ENCODE peak calls at places on chromosomes 3 and 15, in six cellular contexts. W, U, G, F, H and D are unnamed samples.

GRCh38 chr3:10344147-10344943 is 23.4 kb upstream of the SEC13 start:
- DNase-seq in W (peak), U (peak), G (no peak), F (no peak), H (peak), D (peak)

GRCh38 chr3:195259146-195259563 is 11.8 kb downstream of the XXYLT1 start:
- DNase-seq in W (no peak), U (no peak), G (no peak), F (no peak), H (peak), D (no peak)

GRCh38 chr3:172087827-172088580 is 48.6 kb downstream of the FNDC3B start:
- DNase-seq in W (no peak), U (no peak), G (no peak), F (peak), H (peak), D (no peak)

GRCh38 chr3:148077318-148077923 is 620.3 kb upstream of the AGTR1 start:
- DNase-seq in W (no peak), U (no peak), G (peak), F (no peak), H (no peak), D (no peak)

GRCh38 chr3:61940241-61940640 is 378.9 kb downstream of the PTPRG start:
- DNase-seq in W (no peak), U (no peak), G (no peak), F (no peak), H (no peak), D (no peak)

GRCh38 chr15:89446260-89446891 is 50.0 kb downstream of the RHCG start:
- DNase-seq in W (no peak), U (no peak), G (no peak), F (no peak), H (no peak), D (no peak)

GRCh38 chr15:68794869-68795268 is 25.8 kb downstream of the ANP32A start:
- DNase-seq in W (no peak), U (no peak), G (peak), F (no peak), H (no peak), D (no peak)

GRCh38 chr15:69104050-69104750 is 56.2 kb upstream of the GLCE start:
- DNase-seq in W (no peak), U (no peak), G (peak), F (peak), H (no peak), D (no peak)

GRCh38 chr3:71972031-71972430 is 187.1 kb upstream of the PROK2 start:
- DNase-seq in W (no peak), U (no peak), G (no peak), F (no peak), H (no peak), D (no peak)

GRCh38 chr3:31305324-31305723 is 227.4 kb upstream of the STT3B start:
- DNase-seq in W (no peak), U (no peak), G (no peak), F (no peak), H (no peak), D (no peak)

GRCh38 chr3:13572926-13573623 is 24.1 kb downstream of the FBLN2 start:
- DNase-seq in W (no peak), U (no peak), G (no peak), F (no peak), H (no peak), D (no peak)

GRCh38 chr3:13574798-13575451 is 26.0 kb downstream of the FBLN2 start:
- DNase-seq in W (no peak), U (no peak), G (no peak), F (no peak), H (peak), D (no peak)

GRCh38 chr3:13577181-13578121 is 28.5 kb downstream of the FBLN2 start:
- DNase-seq in W (no peak), U (no peak), G (no peak), F (no peak), H (peak), D (no peak)

GRCh38 chr3:13574083-13574797 is 25.3 kb downstream of the FBLN2 start:
- DNase-seq in W (no peak), U (no peak), G (no peak), F (no peak), H (no peak), D (no peak)

DNA sequence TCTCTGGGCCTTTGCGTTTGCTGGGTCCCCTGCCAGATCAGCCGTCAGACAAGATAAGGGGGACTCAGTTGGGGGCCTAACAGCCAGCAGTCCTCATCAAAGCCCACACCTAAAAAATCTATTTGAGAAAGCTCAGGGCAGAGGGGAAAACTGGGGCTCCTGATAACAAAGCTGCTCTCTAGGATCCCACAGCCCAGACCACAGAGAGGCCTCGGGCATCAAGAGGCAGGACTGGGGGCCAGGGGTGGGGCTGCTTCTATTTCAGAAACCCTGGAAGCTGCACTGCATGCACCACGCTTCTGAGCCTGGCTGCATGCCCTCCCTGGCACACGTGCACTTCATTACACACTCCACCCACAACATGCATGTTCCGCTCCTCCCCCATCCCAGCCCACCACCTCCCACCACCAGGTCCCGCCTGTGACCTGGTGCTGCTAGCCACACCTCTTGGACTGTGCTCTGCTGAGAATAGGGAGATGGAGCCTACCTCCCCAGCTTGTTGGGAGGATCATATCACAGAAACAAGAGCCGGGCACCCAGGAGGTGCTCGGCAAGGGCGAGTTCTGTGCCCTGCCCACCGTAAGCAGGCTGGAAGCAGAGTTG is 26.6 kb downstream of the FBLN2 start:
- DNase-seq in W (no peak), U (no peak), G (no peak), F (no peak), H (peak), D (no peak)
- TF ChIP-seq TAF1 in W (no peak), U (no peak), G (no peak), F (no peak), H (no peak), D (no peak)

DNA sequence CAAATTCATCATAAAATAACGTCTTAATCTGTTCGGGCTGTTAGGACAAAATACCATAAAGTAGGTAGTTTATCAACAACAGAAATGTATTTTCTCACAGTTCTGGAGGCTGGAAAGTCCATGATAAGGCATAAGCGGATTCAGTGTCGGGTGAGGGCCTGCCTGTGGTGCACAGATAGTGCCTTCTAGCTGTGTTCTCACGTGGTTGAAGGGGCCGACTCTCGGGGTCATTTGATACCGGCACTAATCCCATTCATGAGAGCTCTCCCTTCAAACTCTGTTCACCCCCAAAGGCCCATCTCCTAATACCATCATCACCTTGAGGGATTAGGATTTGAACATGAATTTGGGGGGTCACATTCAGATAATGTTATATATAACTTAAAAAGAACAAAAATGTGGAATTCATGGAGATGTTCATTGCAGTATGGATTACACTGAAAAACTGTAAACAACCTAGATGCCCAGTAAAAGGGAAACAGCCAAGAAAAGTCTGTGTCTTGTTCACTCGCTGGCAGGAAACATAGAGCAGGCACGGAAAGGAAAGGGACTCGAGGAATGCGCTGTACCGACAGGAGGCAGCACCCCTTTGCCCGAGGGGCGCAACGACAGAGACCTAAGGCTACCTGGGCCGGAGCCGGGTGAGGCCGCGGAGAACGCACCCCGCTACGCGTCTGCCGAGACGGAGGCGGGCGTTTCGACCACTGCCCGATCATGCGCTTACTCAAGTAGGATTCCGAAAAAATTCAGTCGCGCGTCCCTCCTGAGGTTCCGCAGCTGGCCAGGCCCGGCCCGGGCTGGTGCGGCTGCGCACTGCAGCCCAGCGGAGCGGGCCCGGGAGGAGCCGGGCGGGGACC is 1.1 kb upstream of the MAN2A2 start:
- DNase-seq in W (no peak), U (peak), G (peak), F (peak), H (peak), D (peak)
- TF ChIP-seq POLR2A in W (no peak), U (peak), G (peak), F (peak), H (peak), D (peak)

GRCh38 chr3:188624384-188624783 is 470.4 kb downstream of the LPP start:
- DNase-seq in W (no peak), U (no peak), G (no peak), F (no peak), H (no peak), D (no peak)
- TF ChIP-seq POLR2AphosphoS5 in W (no peak), U (no peak), G (no peak), F (no peak), H (no peak), D (no peak)

DNA sequence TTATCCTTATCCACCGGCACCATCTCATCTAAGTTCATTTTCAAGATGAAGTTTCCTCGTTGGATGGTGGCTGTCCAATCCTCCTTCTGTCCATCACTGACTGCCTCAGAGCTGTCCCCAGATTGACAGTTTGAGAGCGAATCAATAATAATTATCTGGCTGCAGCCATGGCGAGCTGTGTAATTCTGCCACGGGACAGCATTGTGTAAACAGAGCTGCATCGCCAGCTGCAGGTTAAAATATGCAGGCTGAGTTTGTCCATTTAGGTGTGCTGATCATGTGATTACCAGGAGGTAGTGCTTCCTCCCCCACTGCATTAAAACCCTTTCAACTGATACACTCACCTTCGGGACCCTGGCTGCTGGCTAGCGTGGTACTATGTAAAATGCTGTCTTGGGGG is 461.9 kb upstream of the ONECUT1 start:
- DNase-seq in W (no peak), U (no peak), G (peak), F (no peak), H (no peak), D (no peak)
- TF ChIP-seq TAF1 in W (no peak), U (no peak), G (no peak), F (no peak), H (no peak), D (no peak)

GRCh38 chr3:155872904-155873646 is 2.6 kb downstream of the GMPS start:
- DNase-seq in W (no peak), U (no peak), G (no peak), F (no peak), H (no peak), D (no peak)

GRCh38 chr3:155870945-155871745 is 695 bp downstream of the GMPS start:
- DNase-seq in W (no peak), U (no peak), G (no peak), F (no peak), H (peak), D (peak)

GRCh38 chr3:155871746-155872158 is 1.3 kb downstream of the GMPS start:
- DNase-seq in W (no peak), U (no peak), G (no peak), F (no peak), H (no peak), D (no peak)

GRCh38 chr3:155869664-155870063 is 786 bp upstream of the GMPS start:
- DNase-seq in W (no peak), U (no peak), G (no peak), F (no peak), H (no peak), D (no peak)

GRCh38 chr3:155870133-155870944 is at the start of gene GMPS:
- DNase-seq in W (peak), U (peak), G (peak), F (peak), H (peak), D (peak)
- TF ChIP-seq POLR2A in W (peak), U (peak), G (peak), F (peak), H (peak), D (peak)

GRCh38 chr15:47998523-47999113 is 122.2 kb upstream of the SLC24A5 start:
- DNase-seq in W (no peak), U (no peak), G (no peak), F (no peak), H (no peak), D (no peak)
- TF ChIP-seq POLR2AphosphoS5 in W (no peak), U (no peak), G (no peak), F (no peak), H (no peak), D (no peak)